ENCODE peak calls at places on chromosomes 16 and 17, in eight cellular contexts. Y is right lobe of liver, Z is NB4, J is uterus, U is transverse colon, P is heart left ventricle, M is HCT116, I is A549. H is an unnamed sample.
A peak's percentile ranks its signal among the peaks of the same experiment; 100 is the strongest.

GRCh38 chr17:40323317-40323716 is 14.3 kb downstream of the RARA start:
- DNase-seq in M (no peak), Z (no peak), P (no peak), Y (no peak), U (no peak), I (no peak), J (no peak), H (no peak)

GRCh38 chr16:89924925-89925307 is 1.8 kb downstream of the TUBB3 start:
- DNase-seq in P (no peak), M (no peak), J (no peak), U (no peak), Z (peak; percentile 34), Y (no peak), I (no peak), H (no peak)

GRCh38 chr17:73600103-73600871 is 44.0 kb downstream of the SDK2 start:
- DNase-seq in P (no peak), Z (no peak), J (no peak), Y (no peak), U (no peak), M (no peak), I (no peak), H (no peak)

GRCh38 chr17:8426802-8427201 is 8.9 kb upstream of the NDEL1 start:
- DNase-seq in Y (no peak), P (no peak), J (no peak), I (no peak), U (no peak), Z (no peak), M (no peak), H (no peak)

GRCh38 chr16:17416461-17417221 is 54.1 kb downstream of the XYLT1 start:
- DNase-seq in P (peak; percentile 27), M (no peak), J (no peak), Z (peak; percentile 90), Y (no peak), U (peak; percentile 60), I (no peak), H (peak; percentile 39)

GRCh38 chr17:34533811-34534527 is 45.4 kb upstream of the TMEM132E start:
- DNase-seq in I (no peak), Y (no peak), Z (no peak), M (no peak), J (no peak), P (no peak), U (no peak), H (no peak)

GRCh38 chr17:2192367-2193028 is 111.1 kb downstream of the SMG6 start:
- DNase-seq in U (peak; percentile 19), Z (peak; percentile 83), P (no peak), J (no peak), M (peak; percentile 48), I (peak; percentile 54), Y (no peak), H (no peak)

GRCh38 chr16:72536673-72537435 is 364.9 kb upstream of the PMFBP1 start:
- DNase-seq in J (no peak), Z (no peak), P (no peak), M (no peak), U (no peak), I (no peak), Y (no peak), H (no peak)

GRCh38 chr16:88837806-88838205 is 18.9 kb downstream of the GALNS start:
- DNase-seq in M (no peak), U (no peak), I (no peak), Y (no peak), P (no peak), J (no peak), Z (no peak), H (no peak)

GRCh38 chr16:4361033-4361943 is 10.2 kb upstream of the PAM16 start:
- DNase-seq in Y (no peak), J (no peak), I (no peak), U (no peak), M (no peak), P (no peak), Z (no peak), H (no peak)

GRCh38 chr17:69672924-69673323 is 258.4 kb downstream of the MAP2K6 start:
- DNase-seq in Z (no peak), J (no peak), M (no peak), Y (no peak), U (no peak), P (no peak), I (no peak), H (no peak)

GRCh38 chr17:69679839-69680238 is 265.3 kb downstream of the MAP2K6 start:
- DNase-seq in M (no peak), I (no peak), J (no peak), P (no peak), Y (no peak), U (no peak), Z (no peak), H (no peak)

GRCh38 chr17:69677130-69677529 is 262.6 kb downstream of the MAP2K6 start:
- DNase-seq in Y (no peak), Z (no peak), I (no peak), M (no peak), P (no peak), J (no peak), U (no peak), H (no peak)
- TF ChIP-seq CTCF in Y (no peak), Z (no peak), I (no peak), M (no peak), P (no peak), J (no peak), U (no peak), H (no peak)

GRCh38 chr17:77286641-77287431 is 146.1 kb downstream of the SEC14L1 start:
- DNase-seq in U (peak; percentile 88), Z (no peak), I (peak; percentile 99), J (no peak), P (peak; percentile 45), Y (peak; percentile 97), M (peak; percentile 73), H (peak; percentile 71)
- TF ChIP-seq POLR2A in U (peak; percentile 67), Z (no peak), I (peak; percentile 16), J (no peak), P (no peak), Y (peak; percentile 56), M (no peak), H (no peak)

DNA sequence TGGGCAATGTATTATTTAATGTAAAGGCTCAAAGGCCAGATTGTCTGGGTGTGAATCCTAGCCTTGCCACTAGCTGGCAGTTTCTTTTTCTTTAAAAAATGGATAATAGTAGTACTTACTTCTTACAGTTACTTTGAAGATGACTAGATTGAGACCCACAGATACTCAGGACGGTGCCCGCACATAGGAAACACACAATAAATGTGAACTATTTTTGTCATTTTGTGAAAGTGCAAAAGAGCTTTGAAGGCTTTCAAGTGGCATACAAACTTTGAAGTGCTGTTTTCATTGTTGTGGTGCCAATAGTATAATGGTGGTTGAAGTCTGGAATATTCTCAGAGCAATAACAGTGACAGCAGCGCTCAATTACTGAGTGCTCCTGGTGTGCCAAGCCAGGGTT is 63.6 kb downstream of the OTOA start:
- DNase-seq in Y (no peak), U (no peak), I (no peak), M (no peak), J (no peak), P (no peak), Z (no peak), H (no peak)
- TF ChIP-seq CTCF in Y (no peak), U (no peak), I (no peak), M (no peak), J (no peak), P (no peak), Z (no peak), H (no peak)

DNA sequence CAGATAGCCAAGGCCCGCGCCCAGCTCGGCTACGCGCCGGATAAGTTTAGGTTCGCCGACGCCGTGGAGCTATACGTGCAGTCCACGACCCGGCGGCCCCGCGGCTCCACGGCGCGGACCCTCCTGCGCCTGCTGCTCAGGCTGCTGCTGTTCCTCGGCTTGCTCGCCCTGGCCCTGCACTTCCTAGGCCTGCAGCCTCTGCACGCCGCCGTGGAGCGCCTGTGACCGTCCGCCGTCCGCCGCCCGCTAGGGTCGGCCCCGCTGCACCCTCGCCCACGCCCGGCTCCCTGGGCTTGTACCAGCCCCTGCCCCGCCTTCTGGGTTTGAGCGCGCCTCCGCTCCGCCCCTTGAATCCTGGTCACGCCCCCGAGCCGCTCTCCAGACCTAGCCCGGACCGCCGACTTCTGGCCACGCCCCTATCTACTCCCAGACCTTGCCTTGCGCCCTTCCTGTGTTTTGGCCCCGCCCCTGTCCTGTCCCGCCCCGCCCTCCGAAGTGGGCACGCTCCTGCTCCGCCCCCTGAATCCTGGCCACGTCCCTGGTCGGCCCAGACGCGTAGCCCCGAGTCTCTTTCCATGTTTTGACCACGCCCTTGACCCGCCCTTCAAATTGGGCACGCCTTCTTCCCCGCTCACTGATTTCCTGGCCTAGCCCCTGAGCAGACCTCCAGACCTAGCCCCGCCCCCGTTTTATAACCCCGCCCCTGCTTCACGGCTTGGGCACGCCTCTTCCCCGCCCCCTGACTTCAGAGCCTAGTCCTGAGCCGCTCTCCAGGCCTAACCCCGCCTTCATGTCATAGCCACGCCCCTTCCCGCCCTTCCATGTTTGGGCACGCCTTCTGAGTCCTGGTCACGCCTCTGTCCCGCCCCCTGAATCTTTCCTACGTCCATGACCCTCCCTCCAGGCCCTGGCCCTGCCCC is 15.6 kb upstream of the EEF2K start:
- DNase-seq in Y (peak; percentile 100), I (peak; percentile 81), M (peak; percentile 99), Z (peak; percentile 97), U (peak; percentile 100), P (peak; percentile 100), J (peak; percentile 100), H (peak; percentile 100)
- TF ChIP-seq POLR2A in Y (peak; percentile 92), I (peak; percentile 28), M (no peak), Z (no peak), U (peak; percentile 92), P (no peak), J (peak; percentile 89), H (no peak)

GRCh38 chr17:78785663-78786057 is 3.6 kb upstream of the CYTH1 start:
- DNase-seq in I (no peak), U (no peak), J (no peak), Y (no peak), P (no peak), M (no peak), Z (no peak), H (no peak)

GRCh38 chr17:78789663-78790181 is 7.6 kb upstream of the CYTH1 start:
- DNase-seq in M (no peak), I (no peak), J (no peak), U (peak; percentile 80), Y (peak; percentile 87), Z (no peak), P (peak; percentile 72), H (peak; percentile 96)

GRCh38 chr17:78788451-78788850 is 6.4 kb upstream of the CYTH1 start:
- DNase-seq in I (no peak), Z (no peak), M (no peak), J (no peak), U (no peak), Y (no peak), P (no peak), H (no peak)

GRCh38 chr17:78789149-78789662 is 7.1 kb upstream of the CYTH1 start:
- DNase-seq in Z (no peak), J (no peak), I (no peak), P (no peak), Y (no peak), M (no peak), U (no peak), H (no peak)

DNA sequence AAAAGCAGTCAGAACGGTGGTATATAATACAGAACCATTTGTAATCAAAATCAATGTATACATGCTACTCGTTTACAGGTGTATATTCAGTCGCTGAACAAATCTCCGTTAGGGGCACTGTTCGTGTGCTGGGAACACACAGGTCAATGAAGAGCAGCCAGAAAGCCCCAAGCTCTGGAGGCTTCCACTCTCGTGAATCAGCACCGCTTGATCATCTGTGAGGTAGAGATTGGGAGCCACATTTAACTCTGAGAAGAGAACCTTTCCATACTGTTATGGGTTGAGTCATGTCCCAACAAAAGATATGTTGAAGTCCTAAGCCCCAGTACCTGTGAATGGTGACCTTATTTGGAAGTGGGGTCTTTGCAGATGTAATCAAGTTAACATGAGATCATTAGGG is 5.4 kb upstream of the CYTH1 start:
- DNase-seq in Z (no peak), M (no peak), U (no peak), P (no peak), I (peak; percentile 73), Y (no peak), J (no peak), H (no peak)
- TF ChIP-seq CTCF in Z (no peak), M (no peak), U (no peak), P (no peak), I (peak; percentile 72), Y (no peak), J (no peak), H (no peak)